ENCODE peak calls at places on chromosome 19, in five cellular contexts. U, T, L, W and V are unnamed samples. For H3K4me1, the result is how much of the 10 kb centered on the place peaks cover.

GRCh38 chr19:38667552-38668205 is 20.2 kb downstream of the ACTN4 start:
- DNase-seq in U (no peak), T (no peak), L (no peak), W (peak), V (no peak)

GRCh38 chr19:30453768-30454167 is 81.6 kb downstream of the ZNF536 start:
- DNase-seq in U (no peak), T (no peak), L (no peak), W (no peak), V (no peak)

GRCh38 chr19:38650911-38651584 is 3.6 kb downstream of the ACTN4 start:
- DNase-seq in U (peak), T (no peak), L (no peak), W (peak), V (no peak)

GRCh38 chr19:873084-874019 is 13.9 kb downstream of the CFD start:
- DNase-seq in U (no peak), T (no peak), L (peak), W (peak), V (peak)

GRCh38 chr19:1455002-1455335 is 5.0 kb downstream of the APC2 start:
- DNase-seq in U (no peak), T (no peak), L (no peak), W (no peak), V (no peak)

GRCh38 chr19:48724796-48725753 is 5.5 kb upstream of the MAMSTR start:
- DNase-seq in U (peak), T (peak), L (peak), W (peak), V (peak)

GRCh38 chr19:47190167-47190727 is 40.8 kb downstream of the BBC3 start:
- DNase-seq in U (peak), T (peak), L (no peak), W (peak), V (peak)

GRCh38 chr19:18245297-18245696 is 19.1 kb upstream of the PDE4C start:
- DNase-seq in U (no peak), T (no peak), L (no peak), W (no peak), V (no peak)

GRCh38 chr19:3171894-3172679 is 6.5 kb upstream of the S1PR4 start:
- DNase-seq in U (no peak), T (no peak), L (no peak), W (no peak), V (no peak)

GRCh38 chr19:2014731-2015610 is 543 bp downstream of the BTBD2 start:
- DNase-seq in U (no peak), T (peak), L (peak), W (no peak), V (no peak)

GRCh38 chr19:35222373-35223005 is 6.0 kb downstream of the FAM187B start:
- DNase-seq in U (no peak), T (no peak), L (no peak), W (no peak), V (no peak)

GRCh38 chr19:49861541-49862410 is 5.6 kb downstream of the PNKP start:
- DNase-seq in U (no peak), T (peak), L (no peak), W (no peak), V (no peak)

GRCh38 chr19:2327773-2328400 is 499 bp downstream of the LSM7 start:
- DNase-seq in U (no peak), T (no peak), L (peak), W (peak), V (peak)

GRCh38 chr19:38193445-38193844 is 30.6 kb downstream of the DPF1 start:
- DNase-seq in U (no peak), T (no peak), L (no peak), W (no peak), V (no peak)

GRCh38 chr19:51976852-51977251 is 9.8 kb downstream of the ZNF350 start:
- DNase-seq in U (no peak), T (no peak), L (no peak), W (no peak), V (no peak)

GRCh38 chr19:48053856-48054255 is 10.0 kb upstream of the CABP5 start:
- DNase-seq in U (no peak), T (no peak), L (no peak), W (no peak), V (no peak)

GRCh38 chr19:16841391-16841926 is 12.3 kb downstream of the SIN3B start:
- DNase-seq in U (no peak), T (no peak), L (no peak), W (no peak), V (no peak)

GRCh38 chr19:18495204-18495911 is 26.5 kb downstream of the ELL start:
- DNase-seq in U (no peak), T (no peak), L (peak), W (no peak), V (no peak)

GRCh38 chr19:38557205-38557799 is 60.5 kb downstream of the MAP4K1 start:
- DNase-seq in U (no peak), T (no peak), L (no peak), W (no peak), V (peak)

GRCh38 chr19:46016426-46017094 is 6.3 kb downstream of the PGLYRP1 start:
- DNase-seq in U (peak), T (peak), L (peak), W (peak), V (peak)

GRCh38 chr19:1112254-1113208 is 8.7 kb downstream of the GPX4 start:
- DNase-seq in U (no peak), T (peak), L (peak), W (no peak), V (peak)

GRCh38 chr19:58558623-58559274 is 338 bp upstream of the UBE2M start:
- DNase-seq in U (peak), T (peak), L (peak), W (peak), V (peak)

GRCh38 chr19:10648360-10648759 is 5.8 kb upstream of the ILF3 start:
- DNase-seq in U (no peak), T (no peak), L (no peak), W (no peak), V (no peak)

GRCh38 chr19:5774921-5775320 is 9.6 kb downstream of the PRR22 start:
- DNase-seq in U (no peak), T (no peak), L (no peak), W (no peak), V (no peak)

GRCh38 chr19:32318884-32319520 is 26.4 kb upstream of the ZNF507 start:
- DNase-seq in U (no peak), T (no peak), L (peak), W (no peak), V (no peak)

GRCh38 chr19:23093832-23094231 is 23.0 kb upstream of the ZNF730 start:
- DNase-seq in U (no peak), T (no peak), L (no peak), W (no peak), V (no peak)

GRCh38 chr19:6739390-6739883 is at the start of gene TRIP10:
- DNase-seq in U (peak), T (peak), L (peak), W (peak), V (peak)

GRCh38 chr19:39150235-39150634 is 24.6 kb downstream of the PAK4 start:
- DNase-seq in U (no peak), T (no peak), L (no peak), W (no peak), V (no peak)

GRCh38 chr19:9565900-9566705 is 18.2 kb downstream of the ZNF121 start:
- DNase-seq in U (no peak), T (no peak), L (no peak), W (peak), V (no peak)

GRCh38 chr19:31525610-31526147 is 176.4 kb upstream of the TSHZ3 start:
- DNase-seq in U (no peak), T (no peak), L (no peak), W (no peak), V (no peak)

GRCh38 chr19:5681446-5682292 is 842 bp downstream of the HSD11B1L start:
- DNase-seq in U (no peak), T (no peak), L (no peak), W (no peak), V (no peak)

GRCh38 chr19:3108775-3109174 is 14.6 kb downstream of the GNA11 start:
- DNase-seq in U (no peak), T (peak), L (peak), W (peak), V (peak)

GRCh38 chr19:49682274-49682673 is 5.2 kb downstream of the PRMT1 start:
- DNase-seq in U (no peak), T (peak), L (no peak), W (no peak), V (no peak)

DNA sequence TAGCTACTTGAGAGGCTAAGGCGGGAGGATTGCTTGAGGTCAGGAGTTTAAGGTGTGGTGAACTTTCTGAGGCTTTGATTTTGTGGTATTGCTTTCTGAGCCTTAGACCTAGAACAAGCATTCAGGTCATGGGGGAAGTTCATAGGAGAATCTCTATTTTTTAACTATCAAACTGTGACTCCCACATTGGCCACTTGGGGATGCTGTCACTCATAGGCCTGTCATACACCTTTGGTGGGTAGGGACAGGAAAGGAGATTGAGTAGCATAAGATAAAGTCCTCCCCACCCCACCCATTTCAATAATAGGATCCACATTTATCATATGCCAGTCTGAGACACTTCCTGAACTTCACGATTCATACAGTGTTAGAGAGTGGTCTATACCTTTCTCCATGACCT is 41.9 kb upstream of the PSG2 start:
- DNase-seq in U (no peak), T (no peak), L (no peak), W (no peak), V (no peak)
- TF ChIP-seq CTCF in U (no peak), T (no peak), L (no peak), W (no peak), V (no peak)

GRCh38 chr19:40273469-40274360 is 11.4 kb downstream of the AKT2 start:
- DNase-seq in U (no peak), T (no peak), L (no peak), W (no peak), V (no peak)
- H3K4me1 ChIP-seq in U (under half), T (under half), L (under half), W (under half), V (under half)

GRCh38 chr19:43777163-43777700 is 3.5 kb downstream of the KCNN4 start:
- DNase-seq in U (no peak), T (no peak), L (no peak), W (peak), V (no peak)

GRCh38 chr19:43776285-43776684 is 4.5 kb downstream of the KCNN4 start:
- DNase-seq in U (no peak), T (no peak), L (no peak), W (no peak), V (no peak)

GRCh38 chr19:43775299-43775890 is 5.4 kb downstream of the KCNN4 start:
- DNase-seq in U (no peak), T (no peak), L (no peak), W (no peak), V (no peak)

GRCh38 chr19:43773725-43774102 is 7.1 kb downstream of the KCNN4 start:
- DNase-seq in U (no peak), T (no peak), L (peak), W (no peak), V (no peak)

DNA sequence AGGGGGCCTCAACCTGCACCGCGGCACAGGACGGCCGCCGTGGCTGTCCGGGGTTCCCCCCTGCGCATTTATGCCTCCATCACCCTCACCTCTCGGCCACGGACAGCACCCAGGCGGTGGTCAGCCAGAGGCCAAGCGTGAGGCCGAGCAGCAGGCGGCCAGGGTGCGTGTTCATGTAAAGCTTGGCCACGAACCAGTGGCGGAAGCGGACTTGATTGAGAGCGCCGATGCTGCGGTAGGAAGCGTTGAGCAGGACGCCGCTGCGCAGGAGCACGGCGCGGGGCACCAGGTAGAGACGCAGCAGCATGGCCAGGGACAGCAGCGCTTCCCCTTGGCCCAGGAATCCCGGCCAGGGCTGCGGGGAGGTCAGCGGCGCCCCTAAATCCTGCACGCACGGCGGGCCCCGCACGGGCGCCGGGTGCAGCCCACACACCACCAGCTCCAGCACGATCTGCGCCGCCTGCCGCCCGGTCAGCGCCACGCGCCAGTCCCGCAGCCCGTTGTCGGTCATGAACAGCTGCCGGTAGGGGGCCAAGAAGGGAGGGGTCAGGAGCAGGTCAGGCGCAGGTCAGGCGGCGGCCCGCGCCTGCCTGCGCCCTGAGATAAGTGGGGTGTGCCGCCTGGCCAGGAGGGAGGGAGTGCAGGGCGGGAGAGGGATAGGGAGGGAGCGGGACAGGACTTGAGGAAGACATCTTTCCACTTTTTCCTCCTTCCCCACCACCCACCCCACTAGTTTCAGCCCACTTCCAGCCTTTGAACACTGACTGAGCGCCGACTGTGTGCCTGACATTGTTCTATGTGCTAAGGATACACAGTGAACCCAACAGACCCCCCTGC is 6.5 kb downstream of the KCNN4 start:
- DNase-seq in U (no peak), T (peak), L (peak), W (peak), V (peak)
- TF ChIP-seq CTCF in U (peak), T (peak), L (peak), W (peak), V (peak)

GRCh38 chr19:13012690-13013608 is 17.7 kb downstream of the NFIX start:
- DNase-seq in U (peak), T (peak), L (peak), W (peak), V (peak)
- H3K4me1 ChIP-seq in U (under half), T (under half), L (under half), W (under half), V (under half)

GRCh38 chr19:4181053-4181508 is 1.3 kb downstream of the SIRT6 start:
- DNase-seq in U (no peak), T (no peak), L (no peak), W (no peak), V (peak)
- TF ChIP-seq CTCF in U (no peak), T (no peak), L (no peak), W (no peak), V (no peak)

GRCh38 chr19:13881231-13881691 is 4.3 kb downstream of the NANOS3 start:
- DNase-seq in U (no peak), T (no peak), L (peak), W (peak), V (peak)
- H3K4me1 ChIP-seq in U (under half), T (under half), L (under half), W (under half), V (under half)

GRCh38 chr19:14061081-14061749 is 661 bp downstream of the PALM3 start:
- DNase-seq in U (no peak), T (no peak), L (no peak), W (peak), V (no peak)
- TF ChIP-seq CTCF in U (no peak), T (no peak), L (no peak), W (no peak), V (no peak)

DNA sequence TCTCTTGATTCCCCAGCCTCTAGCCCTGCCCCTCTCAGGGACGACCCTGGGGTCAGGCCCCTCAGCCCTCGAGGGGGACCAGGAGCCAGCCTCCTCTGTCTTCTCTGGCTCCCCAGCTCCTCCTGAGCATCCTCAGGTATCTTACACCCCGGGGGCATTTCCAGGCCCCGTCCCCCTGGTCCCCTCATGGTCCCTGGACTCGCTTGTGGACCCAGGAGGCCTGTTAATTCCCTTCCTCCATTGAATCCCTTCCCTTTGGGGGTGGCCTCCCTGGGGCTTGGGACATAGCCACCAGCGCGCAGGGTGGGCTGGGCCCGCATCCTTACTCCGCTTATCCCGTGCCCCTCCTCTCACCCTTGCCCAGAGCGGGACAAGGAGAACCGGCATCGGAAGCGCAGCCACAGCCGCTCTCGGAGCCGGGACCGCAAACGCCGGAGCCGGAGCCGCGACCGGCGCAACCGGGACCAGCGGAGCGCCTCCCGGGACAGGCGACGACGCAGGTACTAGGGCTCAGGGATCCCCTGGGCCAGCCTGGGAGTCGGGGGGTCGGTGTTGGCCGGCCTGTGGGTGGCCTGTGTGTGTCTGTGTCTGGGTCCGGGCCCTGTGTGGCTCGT is 4.1 kb downstream of the U2AF2 start:
- DNase-seq in U (no peak), T (no peak), L (no peak), W (no peak), V (no peak)
- H3K4me1 ChIP-seq in U (under half), T (under half), L (under half), W (under half), V (under half)

DNA sequence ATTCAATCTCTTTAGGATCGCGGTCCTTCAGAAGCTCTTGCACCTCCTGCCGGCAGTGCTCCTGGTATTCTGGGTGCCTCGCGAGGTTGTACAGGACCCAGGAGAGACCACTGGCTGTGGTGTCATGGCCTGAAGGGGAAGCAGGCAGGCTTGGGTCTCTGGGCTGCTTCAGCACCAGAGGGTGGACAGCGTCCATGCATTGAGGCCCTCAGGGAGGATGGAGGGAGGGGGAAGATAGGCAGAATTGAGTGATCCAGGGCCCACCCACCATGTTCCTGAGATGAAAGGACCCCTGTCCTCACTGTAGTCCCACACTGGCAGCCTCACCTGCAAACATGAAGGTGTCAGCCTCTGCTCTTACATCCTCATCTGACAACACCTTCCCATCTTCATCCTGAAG is 17.9 kb upstream of the OR10H5 start:
- DNase-seq in U (no peak), T (no peak), L (no peak), W (no peak), V (no peak)
- TF ChIP-seq CTCF in U (no peak), T (no peak), L (no peak), W (no peak), V (no peak)